ENCODE peak calls at places on chromosome 20, in seven cellular contexts. D is EL; W is GM23248; H is astrocyte of the cerebellum; J is LHCN-M2; I is CD14-positive monocyte; G is stimulated activated CD4-positive, alpha-beta T cell treated with anti-CD3 and anti-CD28 coated beads, Interleukin-4, amount 100 ng/mL, for 24 hours. B is an unnamed sample.

GRCh38 chr20:45995213-45996097 is 13.3 kb upstream of the MMP9 start:
- DNase-seq in D (no peak), W (no peak), H (no peak), J (no peak), I (no peak), G (no peak), B (no peak)

GRCh38 chr20:19435820-19436219 is 223.4 kb downstream of the SLC24A3 start:
- DNase-seq in D (no peak), W (no peak), H (no peak), J (no peak), I (no peak), G (no peak), B (no peak)

GRCh38 chr20:5531318-5532081 is 214.7 kb upstream of the PROKR2 start:
- DNase-seq in D (no peak), W (peak), H (no peak), J (peak), I (no peak), G (no peak), B (no peak)

GRCh38 chr20:59751075-59751711 is 146.9 kb downstream of the PHACTR3 start:
- DNase-seq in D (peak), W (peak), H (no peak), J (peak), I (peak), G (peak), B (peak)

GRCh38 chr20:62215991-62216635 is 4.0 kb downstream of the HRH3 start:
- DNase-seq in D (no peak), W (no peak), H (no peak), J (no peak), I (no peak), G (no peak), B (no peak)

GRCh38 chr20:219290-220115 is 7.6 kb upstream of the DEFB129 start:
- DNase-seq in D (peak), W (peak), H (no peak), J (peak), I (no peak), G (no peak), B (no peak)

GRCh38 chr20:12764053-12764452 is 244.7 kb upstream of the SPTLC3 start:
- DNase-seq in D (no peak), W (no peak), H (no peak), J (no peak), I (no peak), G (no peak), B (no peak)

GRCh38 chr20:46757754-46758678 is 48.6 kb downstream of the SLC2A10 start:
- DNase-seq in D (peak), W (peak), H (peak), J (peak), I (no peak), G (peak), B (no peak)

GRCh38 chr20:53805895-53806384 is 212.3 kb upstream of the ZNF217 start:
- DNase-seq in D (peak), W (peak), H (no peak), J (peak), I (no peak), G (no peak), B (no peak)

GRCh38 chr20:45969712-45970634 is 2.0 kb downstream of the ZNF335 start:
- DNase-seq in D (peak), W (peak), H (peak), J (peak), I (peak), G (peak), B (no peak)

GRCh38 chr20:23039885-23040508 is 4.9 kb downstream of the SSTR4 start:
- DNase-seq in D (no peak), W (no peak), H (no peak), J (no peak), I (no peak), G (no peak), B (no peak)

GRCh38 chr20:15708984-15709598 is 864.2 kb downstream of the KIF16B start:
- DNase-seq in D (no peak), W (peak), H (no peak), J (peak), I (no peak), G (peak), B (no peak)

GRCh38 chr20:45157977-45158376 is 16.7 kb upstream of the PI3 start:
- DNase-seq in D (peak), W (peak), H (peak), J (peak), I (no peak), G (no peak), B (no peak)

GRCh38 chr20:18276821-18277220 is 11.5 kb upstream of the ZNF133 start:
- DNase-seq in D (peak), W (peak), H (peak), J (peak), I (peak), G (peak), B (peak)

B was measured in AG09319.